ENCODE peak calls at places on chromosome 4, in five cellular contexts. Z is body of pancreas, F is A673, X is heart left ventricle, O is HepG2. B is an unnamed sample.

GRCh38 chr4:118816538-118817177 is 19.3 kb downstream of the SEC24D start:
- DNase-seq in Z (no peak), F (no peak), X (no peak), O (no peak), B (no peak)

GRCh38 chr4:64405761-64406160 is 3.5 kb downstream of the TECRL start:
- DNase-seq in Z (no peak), F (no peak), X (no peak), O (no peak), B (no peak)

GRCh38 chr4:78902313-78902712 is 36.9 kb downstream of the PAQR3 start:
- DNase-seq in Z (no peak), F (no peak), O (peak; percentile 6), X (no peak), B (no peak)

GRCh38 chr4:2745516-2745915 is 10.6 kb downstream of the TNIP2 start:
- DNase-seq in X (no peak), O (no peak), Z (no peak), F (no peak), B (no peak)

GRCh38 chr4:53130896-53131561 is 234.8 kb downstream of the SCFD2 start:
- DNase-seq in X (no peak), O (no peak), F (no peak), Z (no peak), B (no peak)

GRCh38 chr4:158201310-158201709 is 9.0 kb upstream of the TMEM144 start:
- DNase-seq in F (no peak), X (no peak), O (no peak), Z (no peak), B (no peak)

GRCh38 chr4:128141866-128142265 is 80.8 kb downstream of the LARP1B start:
- DNase-seq in O (no peak), F (no peak), X (no peak), Z (no peak), B (no peak)

GRCh38 chr4:130849985-130850632 is 1754.2 kb downstream of the C4orf33 start:
- DNase-seq in O (no peak), F (peak; percentile 80), X (no peak), Z (peak; percentile 85), B (peak; percentile 59)

GRCh38 chr4:57501715-57502114 is 391.5 kb upstream of the IGFBP7 start:
- DNase-seq in O (no peak), X (peak; percentile 80), Z (peak; percentile 13), F (no peak), B (no peak)

GRCh38 chr4:17613761-17614415 is 553 bp upstream of the MED28 start:
- DNase-seq in Z (peak; percentile 29), X (no peak), O (peak; percentile 50), F (peak; percentile 6), B (no peak)

GRCh38 chr4:53189011-53189410 is 176.8 kb downstream of the SCFD2 start:
- DNase-seq in O (no peak), F (no peak), X (no peak), Z (no peak), B (no peak)

GRCh38 chr4:683982-684571 is 4.9 kb downstream of the SLC49A3 start:
- DNase-seq in X (peak; percentile 80), Z (peak; percentile 69), O (peak; percentile 63), F (peak; percentile 79), B (peak; percentile 74)

GRCh38 chr4:171181090-171181489 is 632.1 kb upstream of the GALNTL6 start:
- DNase-seq in F (no peak), X (no peak), O (no peak), Z (no peak), B (no peak)

GRCh38 chr4:105807496-105807895 is 87.8 kb upstream of the NPNT start:
- DNase-seq in O (no peak), X (no peak), F (peak; percentile 19), Z (no peak), B (no peak)

GRCh38 chr4:8188085-8188484 is 11.0 kb upstream of the SH3TC1 start:
- DNase-seq in F (no peak), O (no peak), X (no peak), Z (no peak), B (no peak)

GRCh38 chr4:54440394-54441223 is 211.5 kb downstream of the PDGFRA start:
- DNase-seq in F (peak; percentile 45), O (no peak), Z (no peak), X (no peak), B (no peak)

GRCh38 chr4:154559141-154559841 is 3.5 kb upstream of the FGB start:
- DNase-seq in O (peak; percentile 87), X (no peak), F (peak; percentile 70), Z (peak; percentile 7), B (no peak)

GRCh38 chr4:106287353-106287969 is 28.5 kb downstream of the TBCK start:
- DNase-seq in O (peak; percentile 97), Z (no peak), X (no peak), F (peak; percentile 21), B (no peak)

GRCh38 chr4:8329859-8330761 is 60.6 kb downstream of the HTRA3 start:
- DNase-seq in O (no peak), F (no peak), X (peak; percentile 27), Z (no peak), B (no peak)

GRCh38 chr4:181821039-181822004 is 421.9 kb upstream of the TENM3 start:
- DNase-seq in O (no peak), X (no peak), F (no peak), Z (no peak), B (no peak)

GRCh38 chr4:82437285-82438005 is 7.1 kb downstream of the ENOPH1 start:
- DNase-seq in Z (no peak), X (no peak), F (no peak), O (no peak), B (no peak)

GRCh38 chr4:141109983-141110382 is 23.3 kb downstream of the RNF150 start:
- DNase-seq in X (no peak), Z (no peak), O (no peak), F (no peak), B (no peak)

GRCh38 chr4:85953651-85954018 is 406.2 kb downstream of the MAPK10 start:
- DNase-seq in O (no peak), Z (no peak), X (no peak), F (no peak), B (no peak)

GRCh38 chr4:82123934-82124333 is 249.9 kb downstream of the HNRNPD start:
- DNase-seq in F (peak; percentile 18), Z (no peak), O (no peak), X (no peak), B (no peak)

GRCh38 chr4:181745933-181746627 is 497.1 kb upstream of the TENM3 start:
- DNase-seq in X (no peak), F (no peak), Z (no peak), O (no peak), B (no peak)

GRCh38 chr4:150140774-150141400 is 62.6 kb downstream of the DCLK2 start:
- DNase-seq in F (peak; percentile 55), Z (no peak), O (no peak), X (no peak), B (no peak)

GRCh38 chr4:76979236-76979635 is 29.7 kb downstream of the SEPTIN11 start:
- DNase-seq in X (no peak), O (no peak), F (no peak), Z (no peak), B (no peak)

GRCh38 chr4:173488656-173489055 is 41.4 kb downstream of the HAND2 start:
- DNase-seq in Z (no peak), X (no peak), F (no peak), O (no peak), B (no peak)
- H3K27me3 ChIP-seq in Z (no peaks in the 10 kb centered on the region), X (no peaks in the 10 kb centered on the region), F (no peaks in the 10 kb centered on the region), O (no peaks in the 10 kb centered on the region), B (no peaks in the 10 kb centered on the region)

GRCh38 chr4:38663801-38664703 is at the start of gene KLF3:
- DNase-seq in Z (peak; percentile 96), X (peak; percentile 95), O (peak; percentile 73), F (peak; percentile 86), B (peak; percentile 96)

GRCh38 chr4:38661371-38661770 is 2.6 kb upstream of the KLF3 start:
- DNase-seq in X (no peak), O (no peak), F (no peak), Z (no peak), B (no peak)

GRCh38 chr4:38660838-38661237 is 3.2 kb upstream of the KLF3 start:
- DNase-seq in F (no peak), X (no peak), O (no peak), Z (no peak), B (no peak)

GRCh38 chr4:38664704-38665401 is 854 bp downstream of the KLF3 start:
- DNase-seq in O (peak; percentile 52), X (peak; percentile 66), F (peak; percentile 69), Z (peak; percentile 79), B (peak; percentile 69)

GRCh38 chr4:38663021-38663800 is 788 bp upstream of the KLF3 start:
- DNase-seq in X (no peak), O (no peak), Z (peak; percentile 47), F (no peak), B (peak; percentile 34)
- TF ChIP-seq CTCF in X (no peak), O (no peak), Z (no peak), F (no peak), B (no peak)

GRCh38 chr4:132901224-132901623 is 247.9 kb upstream of the PCDH10 start:
- DNase-seq in Z (no peak), O (no peak), F (no peak), X (no peak), B (no peak)
- H3K4me3 ChIP-seq in Z (no peak overlapping the region), O (no peak overlapping the region), F (no peak overlapping the region), X (no peak overlapping the region), B (no peak overlapping the region)

GRCh38 chr4:4923208-4923607 is 63.7 kb downstream of the MSX1 start:
- DNase-seq in Z (no peak), X (no peak), F (peak; percentile 26), O (no peak), B (no peak)

GRCh38 chr4:4922441-4922840 is 63.0 kb downstream of the MSX1 start:
- DNase-seq in F (no peak), X (no peak), O (no peak), Z (no peak), B (no peak)

GRCh38 chr4:4918067-4918466 is 58.6 kb downstream of the MSX1 start:
- DNase-seq in F (no peak), X (no peak), Z (no peak), O (no peak), B (no peak)

GRCh38 chr4:4919926-4920325 is 60.5 kb downstream of the MSX1 start:
- DNase-seq in Z (peak; percentile 17), X (no peak), F (no peak), O (no peak), B (no peak)

DNA sequence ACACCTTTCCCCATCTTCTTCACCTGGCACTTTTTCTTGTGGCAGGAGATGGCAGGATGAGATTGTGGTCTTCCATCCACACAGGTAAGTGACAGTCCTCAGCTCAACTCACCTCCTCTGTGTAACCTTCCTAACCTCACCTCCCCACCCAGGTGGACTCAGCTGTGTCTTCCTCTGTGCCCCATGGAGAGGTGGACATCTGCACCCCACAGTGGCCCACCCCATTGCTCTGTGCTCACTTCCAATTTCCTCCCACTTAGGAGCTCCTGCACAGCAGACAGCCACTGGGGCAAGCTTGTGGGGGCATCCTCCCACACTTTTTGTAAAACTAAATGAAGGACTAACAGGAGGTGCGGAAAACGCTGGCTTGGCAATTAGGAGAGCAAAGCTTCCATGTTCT is 61.6 kb downstream of the MSX1 start:
- DNase-seq in O (no peak), X (no peak), F (no peak), Z (no peak), B (no peak)
- H3K27me3 ChIP-seq in O (peaks cover 7% of the 10 kb centered on the region), X (no peaks in the 10 kb centered on the region), F (no peaks in the 10 kb centered on the region), Z (no peaks in the 10 kb centered on the region), B (no peaks in the 10 kb centered on the region)

GRCh38 chr4:116702949-116703348 is 382.4 kb downstream of the TRAM1L1 start:
- DNase-seq in O (peak; percentile 24), Z (peak; percentile 30), X (no peak), F (peak; percentile 41), B (no peak)
- TF ChIP-seq CTCF in O (peak; percentile 39), Z (peak; percentile 42), X (no peak), F (peak; percentile 45), B (no peak)

B was measured in stomach.